ENCODE peak calls at places on chromosomes 4 and X, in six cellular contexts. One of them, this sample, is unnamed.

GRCh38 chr4:140816806-140817205 is 60.6 kb upstream of the TBC1D9 start:
- DNase-seq in sciatic nerve: no peak
- DNase-seq in T-helper 2 cell: no peak
- DNase-seq in ascending aorta: no peak
- DNase-seq in hippocampal formation: no peak
- DNase-seq in ecto neural progenitor cell: no peak
- DNase-seq in this sample: no peak

GRCh38 chrX:82335772-82336171 is 1133.9 kb downstream of the SH3BGRL start:
- DNase-seq in ecto neural progenitor cell: no peak
- DNase-seq in sciatic nerve: no peak
- DNase-seq in T-helper 2 cell: no peak
- DNase-seq in hippocampal formation: no peak
- DNase-seq in ascending aorta: no peak
- DNase-seq in this sample: no peak

GRCh38 chrX:30513284-30513683 is 64.3 kb downstream of the TASL start:
- DNase-seq in sciatic nerve: no peak
- DNase-seq in hippocampal formation: no peak
- DNase-seq in T-helper 2 cell: no peak
- DNase-seq in ecto neural progenitor cell: no peak
- DNase-seq in ascending aorta: no peak
- DNase-seq in this sample: no peak

GRCh38 chrX:9312922-9313867 is 151.7 kb upstream of the TBL1X start:
- DNase-seq in ascending aorta: no peak
- DNase-seq in ecto neural progenitor cell: peak
- DNase-seq in hippocampal formation: no peak
- DNase-seq in T-helper 2 cell: peak
- DNase-seq in sciatic nerve: peak
- DNase-seq in this sample: no peak

GRCh38 chr4:10185518-10186227 is 69.1 kb upstream of the WDR1 start:
- DNase-seq in ecto neural progenitor cell: no peak
- DNase-seq in ascending aorta: no peak
- DNase-seq in T-helper 2 cell: no peak
- DNase-seq in sciatic nerve: no peak
- DNase-seq in hippocampal formation: no peak
- DNase-seq in this sample: no peak

GRCh38 chr4:109752545-109752944 is 22.7 kb upstream of the PLA2G12A start:
- DNase-seq in ascending aorta: no peak
- DNase-seq in T-helper 2 cell: peak
- DNase-seq in ecto neural progenitor cell: no peak
- DNase-seq in sciatic nerve: no peak
- DNase-seq in hippocampal formation: no peak
- DNase-seq in this sample: no peak

GRCh38 chr4:159904906-159905305 is 802.0 kb downstream of the RAPGEF2 start:
- DNase-seq in ecto neural progenitor cell: no peak
- DNase-seq in hippocampal formation: no peak
- DNase-seq in sciatic nerve: no peak
- DNase-seq in T-helper 2 cell: no peak
- DNase-seq in ascending aorta: no peak
- DNase-seq in this sample: no peak

GRCh38 chrX:133402042-133402453 is 13.2 kb downstream of the GPC4 start:
- DNase-seq in hippocampal formation: no peak
- DNase-seq in ascending aorta: no peak
- DNase-seq in T-helper 2 cell: no peak
- DNase-seq in sciatic nerve: no peak
- DNase-seq in ecto neural progenitor cell: no peak
- DNase-seq in this sample: no peak

GRCh38 chrX:65723706-65724105 is 56.3 kb downstream of the MSN start:
- DNase-seq in T-helper 2 cell: peak
- DNase-seq in sciatic nerve: no peak
- DNase-seq in hippocampal formation: no peak
- DNase-seq in ecto neural progenitor cell: no peak
- DNase-seq in ascending aorta: no peak
- DNase-seq in this sample: no peak

GRCh38 chr4:7384929-7385890 is 49.5 kb downstream of the PSAPL1 start:
- DNase-seq in sciatic nerve: peak
- DNase-seq in ascending aorta: peak
- DNase-seq in hippocampal formation: no peak
- DNase-seq in T-helper 2 cell: no peak
- DNase-seq in ecto neural progenitor cell: peak
- DNase-seq in this sample: no peak

GRCh38 chr4:4780634-4781287 is 78.7 kb upstream of the MSX1 start:
- DNase-seq in ascending aorta: no peak
- DNase-seq in ecto neural progenitor cell: no peak
- DNase-seq in T-helper 2 cell: no peak
- DNase-seq in hippocampal formation: no peak
- DNase-seq in sciatic nerve: no peak
- DNase-seq in this sample: no peak

GRCh38 chr4:82181789-82182188 is 192.0 kb downstream of the HNRNPD start:
- DNase-seq in sciatic nerve: no peak
- DNase-seq in T-helper 2 cell: no peak
- DNase-seq in hippocampal formation: no peak
- DNase-seq in ascending aorta: no peak
- DNase-seq in ecto neural progenitor cell: no peak
- DNase-seq in this sample: no peak

GRCh38 chr4:6811165-6811564 is 28.6 kb downstream of the KIAA0232 start:
- DNase-seq in T-helper 2 cell: no peak
- DNase-seq in hippocampal formation: no peak
- DNase-seq in ecto neural progenitor cell: no peak
- DNase-seq in ascending aorta: no peak
- DNase-seq in sciatic nerve: no peak
- DNase-seq in this sample: no peak

GRCh38 chrX:24668111-24668510 is 21.0 kb upstream of the PCYT1B start:
- DNase-seq in sciatic nerve: no peak
- DNase-seq in hippocampal formation: no peak
- DNase-seq in T-helper 2 cell: no peak
- DNase-seq in ecto neural progenitor cell: no peak
- DNase-seq in ascending aorta: no peak
- DNase-seq in this sample: no peak

GRCh38 chrX:148290041-148290440 is 210.4 kb upstream of the AFF2 start:
- DNase-seq in ecto neural progenitor cell: no peak
- DNase-seq in T-helper 2 cell: no peak
- DNase-seq in sciatic nerve: no peak
- DNase-seq in ascending aorta: no peak
- DNase-seq in hippocampal formation: no peak
- DNase-seq in this sample: no peak

GRCh38 chr4:147828361-147828760 is 96.5 kb downstream of the ARHGAP10 start:
- DNase-seq in hippocampal formation: no peak
- DNase-seq in ecto neural progenitor cell: no peak
- DNase-seq in T-helper 2 cell: no peak
- DNase-seq in ascending aorta: no peak
- DNase-seq in sciatic nerve: no peak
- DNase-seq in this sample: no peak

GRCh38 chrX:105552395-105552794 is 269.9 kb upstream of the NRK start:
- DNase-seq in sciatic nerve: no peak
- DNase-seq in hippocampal formation: no peak
- DNase-seq in ascending aorta: no peak
- DNase-seq in T-helper 2 cell: no peak
- DNase-seq in ecto neural progenitor cell: no peak
- DNase-seq in this sample: no peak

GRCh38 chrX:26562156-26562555 is 346.2 kb downstream of the MAGEB5 start:
- DNase-seq in ascending aorta: no peak
- DNase-seq in hippocampal formation: no peak
- DNase-seq in T-helper 2 cell: no peak
- DNase-seq in sciatic nerve: no peak
- DNase-seq in ecto neural progenitor cell: no peak
- DNase-seq in this sample: no peak

GRCh38 chr4:176439611-176440010 is 119.8 kb downstream of the SPCS3 start:
- DNase-seq in ascending aorta: no peak
- DNase-seq in sciatic nerve: no peak
- DNase-seq in T-helper 2 cell: no peak
- DNase-seq in hippocampal formation: no peak
- DNase-seq in ecto neural progenitor cell: no peak
- DNase-seq in this sample: no peak

GRCh38 chrX:80578518-80579105 is 158.4 kb downstream of the TENT5D start:
- DNase-seq in ascending aorta: no peak
- DNase-seq in sciatic nerve: no peak
- DNase-seq in hippocampal formation: peak
- DNase-seq in ecto neural progenitor cell: no peak
- DNase-seq in T-helper 2 cell: no peak
- DNase-seq in this sample: no peak

GRCh38 chr4:105373324-105373723 is 100.5 kb downstream of the PPA2 start:
- DNase-seq in sciatic nerve: no peak
- DNase-seq in hippocampal formation: no peak
- DNase-seq in T-helper 2 cell: no peak
- DNase-seq in ecto neural progenitor cell: no peak
- DNase-seq in ascending aorta: no peak
- DNase-seq in this sample: no peak

GRCh38 chrX:18377802-18378201 is 23.3 kb upstream of the SCML2 start:
- DNase-seq in ecto neural progenitor cell: no peak
- DNase-seq in ascending aorta: no peak
- DNase-seq in sciatic nerve: no peak
- DNase-seq in T-helper 2 cell: peak
- DNase-seq in hippocampal formation: no peak
- DNase-seq in this sample: no peak

GRCh38 chr4:94680131-94680862 is 77.5 kb upstream of the BMPR1B start:
- DNase-seq in ecto neural progenitor cell: no peak
- DNase-seq in sciatic nerve: no peak
- DNase-seq in T-helper 2 cell: no peak
- DNase-seq in ascending aorta: no peak
- DNase-seq in hippocampal formation: no peak
- DNase-seq in this sample: no peak

GRCh38 chr4:40736910-40737309 is 12.8 kb upstream of the NSUN7 start:
- DNase-seq in ascending aorta: no peak
- DNase-seq in sciatic nerve: no peak
- DNase-seq in T-helper 2 cell: peak
- DNase-seq in ecto neural progenitor cell: no peak
- DNase-seq in hippocampal formation: peak
- DNase-seq in this sample: no peak

GRCh38 chr4:66949424-66949823 is 595.9 kb downstream of the CENPC start:
- DNase-seq in sciatic nerve: no peak
- DNase-seq in ecto neural progenitor cell: no peak
- DNase-seq in ascending aorta: no peak
- DNase-seq in T-helper 2 cell: no peak
- DNase-seq in hippocampal formation: no peak
- DNase-seq in this sample: no peak

GRCh38 chr4:8279321-8280157 is 10.0 kb downstream of the HTRA3 start:
- DNase-seq in hippocampal formation: no peak
- DNase-seq in ecto neural progenitor cell: no peak
- DNase-seq in T-helper 2 cell: no peak
- DNase-seq in ascending aorta: no peak
- DNase-seq in sciatic nerve: no peak
- DNase-seq in this sample: no peak

GRCh38 chrX:139596068-139596467 is 65.5 kb downstream of the F9 start:
- DNase-seq in ascending aorta: no peak
- DNase-seq in hippocampal formation: no peak
- DNase-seq in T-helper 2 cell: no peak
- DNase-seq in ecto neural progenitor cell: no peak
- DNase-seq in sciatic nerve: no peak
- DNase-seq in this sample: no peak

GRCh38 chr4:117898496-117898895 is 135.8 kb upstream of the NDST3 start:
- DNase-seq in ecto neural progenitor cell: no peak
- DNase-seq in ascending aorta: no peak
- DNase-seq in T-helper 2 cell: no peak
- DNase-seq in sciatic nerve: no peak
- DNase-seq in hippocampal formation: no peak
- DNase-seq in this sample: no peak

GRCh38 chr4:1530356-1530755 is 124.1 kb upstream of the NKX1-1 start:
- DNase-seq in ascending aorta: no peak
- DNase-seq in ecto neural progenitor cell: no peak
- DNase-seq in T-helper 2 cell: no peak
- DNase-seq in hippocampal formation: no peak
- DNase-seq in sciatic nerve: no peak
- DNase-seq in this sample: no peak

GRCh38 chr4:73676881-73677323 is 56.7 kb upstream of the RASSF6 start:
- DNase-seq in hippocampal formation: no peak
- DNase-seq in sciatic nerve: no peak
- DNase-seq in T-helper 2 cell: no peak
- DNase-seq in ecto neural progenitor cell: no peak
- DNase-seq in ascending aorta: no peak
- DNase-seq in this sample: no peak

GRCh38 chrX:116111934-116112595 is 58.5 kb upstream of the AGTR2 start:
- DNase-seq in ascending aorta: no peak
- DNase-seq in ecto neural progenitor cell: no peak
- DNase-seq in sciatic nerve: no peak
- DNase-seq in T-helper 2 cell: no peak
- DNase-seq in hippocampal formation: no peak
- DNase-seq in this sample: no peak

GRCh38 chrX:13285229-13285628 is 34.6 kb downstream of the ATXN3L start:
- DNase-seq in ascending aorta: no peak
- DNase-seq in sciatic nerve: no peak
- DNase-seq in ecto neural progenitor cell: no peak
- DNase-seq in hippocampal formation: no peak
- DNase-seq in T-helper 2 cell: no peak
- DNase-seq in this sample: no peak

GRCh38 chrX:130560558-130560957 is 158.8 kb downstream of the RBMX2 start:
- DNase-seq in ascending aorta: no peak
- DNase-seq in hippocampal formation: no peak
- DNase-seq in ecto neural progenitor cell: no peak
- DNase-seq in sciatic nerve: no peak
- DNase-seq in T-helper 2 cell: no peak
- DNase-seq in this sample: no peak

GRCh38 chr4:34893382-34893781 is 1350.9 kb downstream of the ARAP2 start:
- DNase-seq in T-helper 2 cell: no peak
- DNase-seq in sciatic nerve: no peak
- DNase-seq in ecto neural progenitor cell: no peak
- DNase-seq in ascending aorta: no peak
- DNase-seq in hippocampal formation: no peak
- DNase-seq in this sample: no peak

GRCh38 chr4:142901166-142901662 is 55.1 kb upstream of the INPP4B start:
- DNase-seq in ecto neural progenitor cell: no peak
- DNase-seq in T-helper 2 cell: no peak
- DNase-seq in hippocampal formation: no peak
- DNase-seq in sciatic nerve: no peak
- DNase-seq in ascending aorta: no peak
- DNase-seq in this sample: no peak

GRCh38 chr4:169311643-169312365 is 41.0 kb upstream of the SH3RF1 start:
- DNase-seq in T-helper 2 cell: peak
- DNase-seq in sciatic nerve: no peak
- DNase-seq in hippocampal formation: peak
- DNase-seq in ecto neural progenitor cell: peak
- DNase-seq in ascending aorta: no peak
- DNase-seq in this sample: no peak

GRCh38 chr4:173821031-173821430 is 291.0 kb upstream of the HAND2 start:
- DNase-seq in T-helper 2 cell: no peak
- DNase-seq in ecto neural progenitor cell: no peak
- DNase-seq in hippocampal formation: no peak
- DNase-seq in ascending aorta: no peak
- DNase-seq in sciatic nerve: no peak
- DNase-seq in this sample: no peak

This sample was measured in cortex of kidney.